ENCODE peak calls at places on chromosomes 7 and 10, in five cellular contexts. T, E, J, O and N are unnamed samples.

GRCh38 chr7:24963218-24963617 is 16.8 kb downstream of the OSBPL3 start:
- DNase-seq in T (no peak), E (no peak), J (peak; percentile 32), O (peak; percentile 51), N (no peak)

GRCh38 chr10:11512596-11512995 is 98.9 kb downstream of the USP6NL start:
- DNase-seq in T (no peak), E (no peak), J (no peak), O (no peak), N (no peak)

GRCh38 chr7:39375047-39375873 is 190.9 kb upstream of the YAE1 start:
- DNase-seq in T (no peak), E (no peak), J (no peak), O (no peak), N (no peak)

GRCh38 chr10:75334720-75335119 is 66.8 kb downstream of the ZNF503 start:
- DNase-seq in T (no peak), E (no peak), J (no peak), O (no peak), N (no peak)

GRCh38 chr10:104100795-104101194 is 15.1 kb upstream of the COL17A1 start:
- DNase-seq in T (no peak), E (no peak), J (no peak), O (no peak), N (no peak)

GRCh38 chr10:3548702-3549101 is 236.3 kb downstream of the KLF6 start:
- DNase-seq in T (no peak), E (no peak), J (peak; percentile 47), O (no peak), N (no peak)

GRCh38 chr7:135710417-135711138 is 17.4 kb downstream of the SLC13A4 start:
- DNase-seq in T (peak; percentile 52), E (peak; percentile 72), J (no peak), O (no peak), N (peak; percentile 18)

GRCh38 chr7:127474457-127474856 is 81.9 kb upstream of the ZNF800 start:
- DNase-seq in T (no peak), E (no peak), J (peak; percentile 3), O (no peak), N (no peak)

GRCh38 chr7:142812437-142813215 is 41.9 kb downstream of the PRSS2 start:
- DNase-seq in T (no peak), E (no peak), J (no peak), O (no peak), N (no peak)

GRCh38 chr7:102410123-102410522 is 14.0 kb downstream of the PRKRIP1 start:
- DNase-seq in T (no peak), E (no peak), J (no peak), O (no peak), N (no peak)

GRCh38 chr7:25216837-25217236 is 11.4 kb downstream of the NPVF start:
- DNase-seq in T (peak; percentile 60), E (no peak), J (peak; percentile 38), O (no peak), N (peak; percentile 25)

GRCh38 chr7:133294234-133294633 is 41.4 kb downstream of the EXOC4 start:
- DNase-seq in T (no peak), E (no peak), J (no peak), O (no peak), N (no peak)

GRCh38 chr10:77756319-77757232 is 119.0 kb upstream of the KCNMA1 start:
- DNase-seq in T (peak; percentile 68), E (peak; percentile 80), J (peak; percentile 74), O (no peak), N (peak; percentile 70)

GRCh38 chr10:69901623-69902505 is 100.2 kb downstream of the COL13A1 start:
- DNase-seq in T (peak; percentile 79), E (peak; percentile 79), J (peak; percentile 60), O (no peak), N (peak; percentile 78)

GRCh38 chr7:3404490-3404889 is 103.4 kb downstream of the SDK1 start:
- DNase-seq in T (no peak), E (no peak), J (peak; percentile 56), O (no peak), N (peak; percentile 38)

GRCh38 chr10:43957267-43958070 is 308.8 kb upstream of the ZNF32 start:
- DNase-seq in T (no peak), E (no peak), J (no peak), O (no peak), N (no peak)

GRCh38 chr7:41501016-41501415 is 201.9 kb downstream of the INHBA start:
- DNase-seq in T (no peak), E (no peak), J (no peak), O (no peak), N (no peak)

GRCh38 chr7:122200888-122201287 is 56.8 kb upstream of the AASS start:
- DNase-seq in T (no peak), E (no peak), J (no peak), O (no peak), N (no peak)

GRCh38 chr10:29039659-29040309 is 249.1 kb upstream of the LYZL1 start:
- DNase-seq in T (no peak), E (no peak), J (peak; percentile 87), O (no peak), N (peak; percentile 9)

GRCh38 chr7:117731455-117731854 is 141.8 kb downstream of the CTTNBP2 start:
- DNase-seq in T (no peak), E (no peak), J (peak; percentile 22), O (no peak), N (no peak)

GRCh38 chr7:146892151-146892550 is 775.5 kb downstream of the CNTNAP2 start:
- DNase-seq in T (no peak), E (no peak), J (no peak), O (no peak), N (no peak)

GRCh38 chr7:67636363-67637355 is 640.0 kb downstream of the TYW1 start:
- DNase-seq in T (peak; percentile 44), E (peak; percentile 43), J (no peak), O (no peak), N (no peak)

DNA sequence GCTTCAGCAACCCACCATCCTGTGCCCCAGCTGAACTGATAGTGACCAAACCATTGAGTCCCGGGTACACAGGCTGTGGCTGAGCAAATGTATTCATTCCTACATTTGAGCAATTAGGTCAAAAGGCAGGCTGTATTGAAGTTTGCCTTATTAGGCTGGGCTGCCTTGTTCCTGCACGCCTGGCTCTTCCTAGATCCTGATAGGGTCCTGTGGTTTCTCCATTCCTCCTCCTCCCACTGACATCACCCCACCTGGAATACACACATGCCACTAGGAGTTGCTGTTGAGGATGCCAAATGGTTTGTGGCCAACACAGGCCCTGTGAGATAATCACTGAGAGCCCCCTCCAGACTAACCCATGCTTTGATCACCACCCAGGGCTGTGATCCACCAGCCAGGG is 66.4 kb upstream of the FGFR2 start:
- DNase-seq in T (no peak), E (no peak), J (no peak), O (peak; percentile 3), N (no peak)
- TF ChIP-seq CTCF in T (no peak), E (no peak), J (no peak), O (no peak), N (no peak)

GRCh38 chr7:123351027-123351426 is 151.3 kb upstream of the SLC13A1 start:
- DNase-seq in T (no peak), E (no peak), J (no peak), O (no peak), N (no peak)

GRCh38 chr7:123348700-123349099 is 148.9 kb upstream of the SLC13A1 start:
- DNase-seq in T (no peak), E (no peak), J (no peak), O (no peak), N (no peak)

GRCh38 chr7:123343611-123344010 is 143.8 kb upstream of the SLC13A1 start:
- DNase-seq in T (no peak), E (no peak), J (no peak), O (no peak), N (no peak)

GRCh38 chr7:123351506-123352225 is 151.9 kb upstream of the SLC13A1 start:
- DNase-seq in T (no peak), E (no peak), J (no peak), O (no peak), N (no peak)

GRCh38 chr7:123346771-123347170 is 147.0 kb upstream of the SLC13A1 start:
- DNase-seq in T (no peak), E (no peak), J (no peak), O (no peak), N (no peak)
- H3K27ac ChIP-seq in T (no peak overlapping the region), E (no peak overlapping the region), J (no peak overlapping the region), O (no peak overlapping the region), N (no peak overlapping the region)

GRCh38 chr7:114422478-114423217 is 8.0 kb downstream of the FOXP2 start:
- DNase-seq in T (peak; percentile 29), E (no peak), J (no peak), O (no peak), N (no peak)
- TF ChIP-seq CTCF in T (peak; percentile 51), E (peak; percentile 63), J (peak; percentile 24), O (peak; percentile 13), N (peak; percentile 12)

GRCh38 chr7:156218544-156219306 is 406.5 kb upstream of the SHH start:
- DNase-seq in T (no peak), E (no peak), J (no peak), O (no peak), N (no peak)

GRCh38 chr7:156219307-156220077 is 407.2 kb upstream of the SHH start:
- DNase-seq in T (no peak), E (no peak), J (no peak), O (no peak), N (no peak)

GRCh38 chr7:156222151-156222550 is 409.9 kb upstream of the SHH start:
- DNase-seq in T (no peak), E (no peak), J (no peak), O (no peak), N (no peak)

GRCh38 chr7:156220701-156221100 is 408.4 kb upstream of the SHH start:
- DNase-seq in T (no peak), E (no peak), J (no peak), O (no peak), N (no peak)

GRCh38 chr7:156220078-156220605 is 407.9 kb upstream of the SHH start:
- DNase-seq in T (no peak), E (no peak), J (no peak), O (no peak), N (no peak)
- H3K27ac ChIP-seq in T (no peak overlapping the region), E (no peak overlapping the region), J (no peak overlapping the region), O (no peak overlapping the region), N (no peak overlapping the region)

GRCh38 chr10:86387221-86387794 is 20.7 kb upstream of the GRID1 start:
- DNase-seq in T (peak; percentile 39), E (no peak), J (no peak), O (no peak), N (no peak)
- TF ChIP-seq CTCF in T (no peak), E (peak; percentile 31), J (no peak), O (no peak), N (no peak)

DNA sequence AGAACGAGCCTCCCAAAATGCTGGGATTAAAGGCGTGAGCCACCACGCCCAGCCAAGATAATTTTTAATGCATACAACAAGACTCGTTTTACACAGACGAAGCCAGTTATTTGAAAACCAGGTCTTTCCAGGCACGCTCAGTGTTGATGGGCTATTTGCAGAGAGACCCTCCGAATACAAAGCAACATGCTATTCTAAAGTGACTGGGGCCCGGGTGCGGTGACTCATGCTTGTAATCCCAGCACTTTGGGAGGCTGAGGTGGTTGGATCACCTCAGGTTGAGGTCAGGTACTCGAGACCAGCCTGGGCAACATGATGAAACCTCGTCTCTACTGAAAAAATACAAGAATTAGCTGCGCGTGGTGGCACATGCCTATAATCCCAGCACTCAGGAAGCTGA is 795 bp upstream of the AZGP1 start:
- DNase-seq in T (no peak), E (no peak), J (no peak), O (no peak), N (no peak)
- H3K27ac ChIP-seq in T (no peak overlapping the region), E (no peak overlapping the region), J (no peak overlapping the region), O (peak overlapping the region; percentile 79), N (no peak overlapping the region)